ENCODE peak calls at places on chromosomes 4 and X, in six cellular contexts. One of them, this sample, is unnamed.

GRCh38 chr4:1458581-1458980 is 52.3 kb upstream of the NKX1-1 start:
- DNase-seq in hepatocyte: no peak
- DNase-seq in PC-3: no peak
- DNase-seq in GM23248: no peak
- DNase-seq in HCT116: no peak
- DNase-seq in SK-N-SH: peak; percentile 15
- DNase-seq in this sample: no peak

GRCh38 chr4:38757945-38758344 is 24.8 kb downstream of the TLR10 start:
- DNase-seq in hepatocyte: peak; percentile 48
- DNase-seq in PC-3: peak; percentile 59
- DNase-seq in GM23248: no peak
- DNase-seq in HCT116: peak; percentile 61
- DNase-seq in SK-N-SH: no peak
- DNase-seq in this sample: peak; percentile 64

GRCh38 chr4:86496094-86497060 is 97.7 kb upstream of the PTPN13 start:
- DNase-seq in hepatocyte: peak; percentile 72
- DNase-seq in PC-3: peak; percentile 79
- DNase-seq in GM23248: peak; percentile 77
- DNase-seq in HCT116: peak; percentile 35
- DNase-seq in SK-N-SH: peak; percentile 52
- DNase-seq in this sample: peak; percentile 52

GRCh38 chr4:48432017-48432416 is 51.1 kb upstream of the SLC10A4 start:
- DNase-seq in hepatocyte: no peak
- DNase-seq in PC-3: no peak
- DNase-seq in GM23248: no peak
- DNase-seq in HCT116: no peak
- DNase-seq in SK-N-SH: no peak
- DNase-seq in this sample: no peak

GRCh38 chr4:61149278-61149677 is 50.8 kb upstream of the ADGRL3 start:
- DNase-seq in hepatocyte: peak; percentile 14
- DNase-seq in PC-3: peak; percentile 27
- DNase-seq in GM23248: no peak
- DNase-seq in HCT116: no peak
- DNase-seq in SK-N-SH: no peak
- DNase-seq in this sample: no peak

GRCh38 chrX:15299945-15300851 is 15.2 kb downstream of the ASB11 start:
- DNase-seq in hepatocyte: peak; percentile 28
- DNase-seq in PC-3: peak; percentile 58
- DNase-seq in GM23248: peak; percentile 38
- DNase-seq in HCT116: no peak
- DNase-seq in SK-N-SH: peak; percentile 49
- DNase-seq in this sample: no peak

GRCh38 chr4:170008376-170008775 is 17.8 kb downstream of the MFAP3L start:
- DNase-seq in hepatocyte: no peak
- DNase-seq in PC-3: no peak
- DNase-seq in GM23248: peak; percentile 11
- DNase-seq in HCT116: no peak
- DNase-seq in SK-N-SH: no peak
- DNase-seq in this sample: peak; percentile 66

GRCh38 chrX:37684426-37684825 is 1.2 kb upstream of the XK start:
- DNase-seq in hepatocyte: no peak
- DNase-seq in PC-3: no peak
- DNase-seq in GM23248: no peak
- DNase-seq in HCT116: no peak
- DNase-seq in SK-N-SH: no peak
- DNase-seq in this sample: no peak

GRCh38 chr4:175238827-175239517 is 320.8 kb downstream of the ADAM29 start:
- DNase-seq in hepatocyte: peak; percentile 23
- DNase-seq in PC-3: peak; percentile 88
- DNase-seq in GM23248: no peak
- DNase-seq in HCT116: no peak
- DNase-seq in SK-N-SH: no peak
- DNase-seq in this sample: no peak

GRCh38 chr4:105990933-105991332 is 95.7 kb downstream of the NPNT start:
- DNase-seq in hepatocyte: peak; percentile 59
- DNase-seq in PC-3: peak; percentile 97
- DNase-seq in GM23248: peak; percentile 86
- DNase-seq in HCT116: peak; percentile 54
- DNase-seq in SK-N-SH: peak; percentile 23
- DNase-seq in this sample: no peak

GRCh38 chr4:70178075-70178660 is 17.4 kb upstream of the ODAM start:
- DNase-seq in hepatocyte: no peak
- DNase-seq in PC-3: no peak
- DNase-seq in GM23248: no peak
- DNase-seq in HCT116: no peak
- DNase-seq in SK-N-SH: no peak
- DNase-seq in this sample: no peak

GRCh38 chr4:71186566-71187398 is 152.0 kb upstream of the SLC4A4 start:
- DNase-seq in hepatocyte: peak; percentile 78
- DNase-seq in PC-3: peak; percentile 52
- DNase-seq in GM23248: peak; percentile 85
- DNase-seq in HCT116: no peak
- DNase-seq in SK-N-SH: peak; percentile 61
- DNase-seq in this sample: peak; percentile 55

GRCh38 chrX:66022742-66023725 is 16.8 kb downstream of the VSIG4 start:
- DNase-seq in hepatocyte: no peak
- DNase-seq in PC-3: peak; percentile 7
- DNase-seq in GM23248: peak; percentile 7
- DNase-seq in HCT116: no peak
- DNase-seq in SK-N-SH: no peak
- DNase-seq in this sample: no peak

GRCh38 chr4:38322709-38323108 is 341.3 kb upstream of the KLF3 start:
- DNase-seq in hepatocyte: no peak
- DNase-seq in PC-3: peak; percentile 44
- DNase-seq in GM23248: peak; percentile 89
- DNase-seq in HCT116: no peak
- DNase-seq in SK-N-SH: no peak
- DNase-seq in this sample: no peak

GRCh38 chr4:138893991-138894390 is 121.6 kb upstream of the NOCT start:
- DNase-seq in hepatocyte: no peak
- DNase-seq in PC-3: no peak
- DNase-seq in GM23248: no peak
- DNase-seq in HCT116: no peak
- DNase-seq in SK-N-SH: no peak
- DNase-seq in this sample: no peak

GRCh38 chrX:74349387-74349786 is 45.4 kb downstream of the ZCCHC13 start:
- DNase-seq in hepatocyte: no peak
- DNase-seq in PC-3: peak; percentile 69
- DNase-seq in GM23248: peak; percentile 68
- DNase-seq in HCT116: peak; percentile 6
- DNase-seq in SK-N-SH: no peak
- DNase-seq in this sample: no peak

GRCh38 chrX:21655901-21656586 is 2.1 kb downstream of the KLHL34 start:
- DNase-seq in hepatocyte: no peak
- DNase-seq in PC-3: no peak
- DNase-seq in GM23248: no peak
- DNase-seq in HCT116: no peak
- DNase-seq in SK-N-SH: peak; percentile 15
- DNase-seq in this sample: no peak

GRCh38 chr4:166842795-166843261 is 391.5 kb downstream of the SPOCK3 start:
- DNase-seq in hepatocyte: no peak
- DNase-seq in PC-3: no peak
- DNase-seq in GM23248: no peak
- DNase-seq in HCT116: no peak
- DNase-seq in SK-N-SH: no peak
- DNase-seq in this sample: no peak

GRCh38 chr4:29277381-29277780 is 1442.8 kb upstream of the PCDH7 start:
- DNase-seq in hepatocyte: no peak
- DNase-seq in PC-3: peak; percentile 75
- DNase-seq in GM23248: no peak
- DNase-seq in HCT116: peak; percentile 26
- DNase-seq in SK-N-SH: no peak
- DNase-seq in this sample: no peak

GRCh38 chr4:187732524-187732923 is 263.0 kb upstream of the ZFP42 start:
- DNase-seq in hepatocyte: no peak
- DNase-seq in PC-3: peak; percentile 3
- DNase-seq in GM23248: no peak
- DNase-seq in HCT116: no peak
- DNase-seq in SK-N-SH: no peak
- DNase-seq in this sample: no peak

GRCh38 chr4:39526283-39526682 is 956 bp downstream of the UGDH start:
- DNase-seq in hepatocyte: no peak
- DNase-seq in PC-3: peak; percentile 6
- DNase-seq in GM23248: no peak
- DNase-seq in HCT116: no peak
- DNase-seq in SK-N-SH: peak; percentile 13
- DNase-seq in this sample: no peak

GRCh38 chrX:151789179-151789800 is 54.7 kb downstream of the CNGA2 start:
- DNase-seq in hepatocyte: no peak
- DNase-seq in PC-3: peak; percentile 63
- DNase-seq in GM23248: peak; percentile 88
- DNase-seq in HCT116: no peak
- DNase-seq in SK-N-SH: no peak
- DNase-seq in this sample: no peak

GRCh38 chr4:99855677-99856076 is 38.5 kb downstream of the LAMTOR3 start:
- DNase-seq in hepatocyte: no peak
- DNase-seq in PC-3: no peak
- DNase-seq in GM23248: no peak
- DNase-seq in HCT116: no peak
- DNase-seq in SK-N-SH: no peak
- DNase-seq in this sample: peak; percentile 71

GRCh38 chrX:40513012-40513411 is 67.8 kb upstream of the ATP6AP2 start:
- DNase-seq in hepatocyte: no peak
- DNase-seq in PC-3: no peak
- DNase-seq in GM23248: no peak
- DNase-seq in HCT116: no peak
- DNase-seq in SK-N-SH: no peak
- DNase-seq in this sample: no peak

GRCh38 chr4:119627267-119628190 is 1.1 kb downstream of the PDE5A start:
- DNase-seq in hepatocyte: peak; percentile 89
- DNase-seq in PC-3: peak; percentile 63
- DNase-seq in GM23248: peak; percentile 84
- DNase-seq in HCT116: peak; percentile 19
- DNase-seq in SK-N-SH: peak; percentile 92
- DNase-seq in this sample: peak; percentile 80

GRCh38 chrX:75107863-75108509 is 48.1 kb downstream of the ABCB7 start:
- DNase-seq in hepatocyte: no peak
- DNase-seq in PC-3: no peak
- DNase-seq in GM23248: no peak
- DNase-seq in HCT116: no peak
- DNase-seq in SK-N-SH: no peak
- DNase-seq in this sample: no peak

GRCh38 chrX:40773809-40774208 is 38.5 kb upstream of the MED14 start:
- DNase-seq in hepatocyte: no peak
- DNase-seq in PC-3: peak; percentile 81
- DNase-seq in GM23248: peak; percentile 83
- DNase-seq in HCT116: peak; percentile 27
- DNase-seq in SK-N-SH: no peak
- DNase-seq in this sample: no peak

GRCh38 chr4:15712214-15712613 is 9.3 kb downstream of the BST1 start:
- DNase-seq in hepatocyte: no peak
- DNase-seq in PC-3: no peak
- DNase-seq in GM23248: no peak
- DNase-seq in HCT116: no peak
- DNase-seq in SK-N-SH: no peak
- DNase-seq in this sample: no peak

GRCh38 chr4:189792819-189793618 is 147.7 kb upstream of the FRG1 start:
- DNase-seq in hepatocyte: peak; percentile 85
- DNase-seq in PC-3: peak; percentile 67
- DNase-seq in GM23248: peak; percentile 83
- DNase-seq in HCT116: peak; percentile 54
- DNase-seq in SK-N-SH: peak; percentile 71
- DNase-seq in this sample: peak; percentile 30
- H3K9me2 ChIP-seq in hepatocyte: no peaks in the 10 kb centered on the region
- H3K9me2 ChIP-seq in PC-3: no peaks in the 10 kb centered on the region
- H3K9me2 ChIP-seq in GM23248: no peaks in the 10 kb centered on the region
- H3K9me2 ChIP-seq in HCT116: no peaks in the 10 kb centered on the region
- H3K9me2 ChIP-seq in SK-N-SH: no peaks in the 10 kb centered on the region
- H3K9me2 ChIP-seq in this sample: no peaks in the 10 kb centered on the region

DNA sequence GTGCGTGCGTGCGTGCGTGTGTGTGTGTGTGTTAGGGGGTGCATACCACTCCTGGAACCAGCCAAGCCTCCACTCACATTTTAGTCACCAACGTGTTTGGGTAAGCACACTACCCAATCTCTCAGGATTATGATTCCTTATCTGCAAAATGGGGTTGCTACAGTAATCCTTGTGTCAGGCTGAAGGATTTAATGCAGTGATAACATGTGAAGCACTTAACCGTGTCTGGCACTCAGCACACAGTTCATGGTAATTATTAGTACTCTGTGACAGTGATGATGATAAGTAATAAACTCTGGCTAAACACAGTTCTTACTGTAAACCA is 57.3 kb downstream of the CLDN22 start:
- DNase-seq in hepatocyte: no peak
- DNase-seq in PC-3: no peak
- DNase-seq in GM23248: no peak
- DNase-seq in HCT116: no peak
- DNase-seq in SK-N-SH: no peak
- DNase-seq in this sample: no peak
- H3K9me2 ChIP-seq in hepatocyte: no peaks in the 10 kb centered on the region
- H3K9me2 ChIP-seq in PC-3: no peaks in the 10 kb centered on the region
- H3K9me2 ChIP-seq in GM23248: no peaks in the 10 kb centered on the region
- H3K9me2 ChIP-seq in HCT116: no peaks in the 10 kb centered on the region
- H3K9me2 ChIP-seq in SK-N-SH: no peaks in the 10 kb centered on the region
- H3K9me2 ChIP-seq in this sample: no peaks in the 10 kb centered on the region

DNA sequence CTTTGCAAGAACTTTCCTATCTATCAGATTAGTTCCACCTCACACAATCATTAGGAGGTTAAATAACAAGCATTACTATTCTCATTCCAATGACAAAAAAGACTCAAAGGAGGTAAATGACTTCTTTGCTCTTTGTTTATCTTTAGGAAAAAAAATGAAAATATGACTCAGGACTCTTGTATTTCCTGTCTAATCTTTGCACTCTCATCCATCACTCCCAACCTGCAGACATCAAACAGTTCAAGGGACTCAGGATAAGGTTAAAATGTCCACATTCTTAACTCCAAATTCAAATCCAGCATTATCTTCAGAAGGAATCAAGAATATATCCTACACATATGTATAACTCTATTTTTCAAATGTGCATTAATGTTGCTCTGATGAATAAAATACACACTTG is 139.6 kb downstream of the UNC5C start:
- DNase-seq in hepatocyte: no peak
- DNase-seq in PC-3: peak; percentile 62
- DNase-seq in GM23248: no peak
- DNase-seq in HCT116: no peak
- DNase-seq in SK-N-SH: no peak
- DNase-seq in this sample: no peak
- H3K9me2 ChIP-seq in hepatocyte: no peaks in the 10 kb centered on the region
- H3K9me2 ChIP-seq in PC-3: no peaks in the 10 kb centered on the region
- H3K9me2 ChIP-seq in GM23248: no peaks in the 10 kb centered on the region
- H3K9me2 ChIP-seq in HCT116: no peaks in the 10 kb centered on the region
- H3K9me2 ChIP-seq in SK-N-SH: no peaks in the 10 kb centered on the region
- H3K9me2 ChIP-seq in this sample: no peaks in the 10 kb centered on the region

GRCh38 chrX:132068405-132068804 is 45.3 kb downstream of the STK26 start:
- DNase-seq in hepatocyte: no peak
- DNase-seq in PC-3: peak; percentile 57
- DNase-seq in GM23248: no peak
- DNase-seq in HCT116: no peak
- DNase-seq in SK-N-SH: no peak
- DNase-seq in this sample: no peak

DNA sequence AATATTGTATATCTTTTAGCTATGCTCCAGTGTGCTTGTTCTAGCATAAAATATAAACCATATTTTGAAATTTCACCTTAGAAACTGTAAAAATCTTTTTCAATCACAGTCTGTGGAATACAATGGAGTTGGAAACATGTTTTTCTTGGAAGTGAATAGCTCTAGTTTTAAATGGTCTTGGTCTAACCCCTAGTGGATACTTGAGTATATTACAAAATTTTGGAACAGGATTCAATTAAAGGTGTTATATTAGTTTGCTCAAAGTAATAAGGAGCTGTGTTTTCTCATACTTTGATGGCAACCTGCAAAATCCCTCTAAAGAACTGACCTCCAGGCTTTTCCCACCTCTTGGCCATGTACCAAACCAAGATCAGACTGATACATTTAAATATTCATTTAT is 48.2 kb downstream of the STK26 start:
- DNase-seq in hepatocyte: no peak
- DNase-seq in PC-3: peak; percentile 37
- DNase-seq in GM23248: peak; percentile 26
- DNase-seq in HCT116: no peak
- DNase-seq in SK-N-SH: peak; percentile 10
- DNase-seq in this sample: no peak
- H3K9me2 ChIP-seq in hepatocyte: no peaks in the 10 kb centered on the region
- H3K9me2 ChIP-seq in PC-3: no peaks in the 10 kb centered on the region
- H3K9me2 ChIP-seq in GM23248: no peaks in the 10 kb centered on the region
- H3K9me2 ChIP-seq in HCT116: no peaks in the 10 kb centered on the region
- H3K9me2 ChIP-seq in SK-N-SH: no peaks in the 10 kb centered on the region
- H3K9me2 ChIP-seq in this sample: no peaks in the 10 kb centered on the region